ENCODE peak calls at places on chromosomes 1 and 21, in seven cellular contexts. A is upper lobe of right lung; M is upper lobe of left lung; R is activated T-helper 17 cell treated with anti-CD3 and anti-CD28 coated beads, Interleukin-2, amount 50 U/mL, for 72 hours; J is left cardiac atrium; Y is stimulated activated naive CD8-positive, alpha-beta T cell treated with anti-CD3 and anti-CD28 coated beads, Interleukin-15, Interleukin-2, amounts not matched to agents 100 U/mL and 50 U/mL, for 24 hours; B is right cardiac atrium. K is an unnamed sample.

GRCh38 chr1:203769505-203770343 is 4.7 kb downstream of the LAX1 start:
- ATAC-seq in J (peak; percentile 85), B (peak; percentile 89), A (peak; percentile 88), Y (no peak), M (peak; percentile 90), R (no peak), K (peak; percentile 88)

GRCh38 chr1:175317795-175318194 is 125.2 kb upstream of the KIAA0040 start:
- ATAC-seq in A (no peak), B (peak; percentile 81), R (no peak), Y (no peak), J (peak; percentile 41), M (peak; percentile 53), K (peak; percentile 72)

GRCh38 chr1:220487297-220487820 is 40.6 kb upstream of the MARK1 start:
- ATAC-seq in B (no peak), M (no peak), A (peak; percentile 17), Y (peak; percentile 81), R (peak; percentile 82), J (no peak), K (no peak)

GRCh38 chr1:37718901-37719571 is 26.7 kb downstream of the CDCA8 start:
- ATAC-seq in J (no peak), M (no peak), B (no peak), R (no peak), Y (no peak), A (no peak), K (no peak)

GRCh38 chr1:215824245-215824644 is 257.1 kb downstream of the KCTD3 start:
- ATAC-seq in M (no peak), J (no peak), B (no peak), Y (no peak), A (no peak), R (no peak), K (no peak)

GRCh38 chr1:203216274-203217138 is 13.0 kb downstream of the CHIT1 start:
- ATAC-seq in A (peak; percentile 74), J (peak; percentile 82), B (peak; percentile 58), M (peak; percentile 80), Y (peak; percentile 55), R (peak; percentile 69), K (peak; percentile 70)

GRCh38 chr21:44294391-44295162 is 5.3 kb upstream of the PFKL start:
- ATAC-seq in M (peak; percentile 39), R (no peak), Y (no peak), A (no peak), B (peak; percentile 46), J (peak; percentile 53), K (peak; percentile 20)

GRCh38 chr1:190323530-190323929 is 154.1 kb downstream of the BRINP3 start:
- ATAC-seq in Y (no peak), A (no peak), J (no peak), M (no peak), B (no peak), R (no peak), K (no peak)

GRCh38 chr21:44926364-44927101 is 5.8 kb upstream of the ITGB2 start:
- ATAC-seq in A (no peak), B (no peak), R (peak; percentile 50), Y (peak; percentile 24), M (no peak), J (no peak), K (no peak)

GRCh38 chr21:17794631-17795030 is 24.5 kb downstream of the C21orf91 start:
- ATAC-seq in B (no peak), Y (no peak), J (no peak), A (no peak), M (no peak), R (no peak), K (no peak)

GRCh38 chr1:228488818-228489674 is 1.9 kb downstream of the RNF187 start:
- ATAC-seq in A (no peak), Y (no peak), R (no peak), J (no peak), B (no peak), M (no peak), K (no peak)

GRCh38 chr21:42590431-42591131 is 62.8 kb upstream of the PDE9A start:
- ATAC-seq in A (no peak), R (no peak), B (no peak), J (no peak), M (no peak), Y (peak; percentile 55), K (no peak)

GRCh38 chr1:212945761-212946160 is 4.6 kb upstream of the VASH2 start:
- ATAC-seq in Y (no peak), R (no peak), A (no peak), B (no peak), J (no peak), M (no peak), K (no peak)

GRCh38 chr1:31984419-31985347 is 29.0 kb upstream of the KHDRBS1 start:
- ATAC-seq in B (peak; percentile 62), J (peak; percentile 59), R (peak; percentile 93), A (peak; percentile 63), M (no peak), Y (peak; percentile 83), K (no peak)

GRCh38 chr1:15145327-15145726 is 8.2 kb upstream of the TMEM51 start:
- ATAC-seq in R (no peak), J (no peak), B (no peak), A (no peak), Y (no peak), M (no peak), K (no peak)

GRCh38 chr1:235972316-235973090 is 92.4 kb downstream of the NID1 start:
- ATAC-seq in M (peak; percentile 77), Y (peak; percentile 12), J (peak; percentile 56), A (peak; percentile 8), R (no peak), B (peak; percentile 66), K (peak; percentile 57)

GRCh38 chr1:21652937-21653743 is 16.0 kb downstream of the RAP1GAP start:
- ATAC-seq in J (no peak), M (no peak), B (no peak), R (no peak), Y (no peak), A (peak; percentile 61), K (no peak)

GRCh38 chr1:11788549-11789053 is 17.2 kb downstream of the MTHFR start:
- ATAC-seq in A (peak; percentile 31), M (no peak), Y (no peak), B (no peak), R (no peak), J (no peak), K (no peak)

GRCh38 chr1:221845650-221846371 is 103.9 kb upstream of the DUSP10 start:
- ATAC-seq in A (no peak), M (no peak), Y (no peak), J (peak; percentile 75), R (no peak), B (no peak), K (peak; percentile 89)

GRCh38 chr1:67755619-67756018 is 70.6 kb downstream of the GADD45A start:
- ATAC-seq in B (no peak), M (no peak), A (no peak), R (no peak), J (no peak), Y (no peak), K (no peak)

GRCh38 chr1:31730336-31731048 is 26.7 kb upstream of the COL16A1 start:
- ATAC-seq in B (no peak), Y (no peak), J (no peak), M (no peak), R (no peak), A (no peak), K (no peak)

GRCh38 chr1:209839875-209840491 is 12.2 kb downstream of the UTP25 start:
- ATAC-seq in B (peak; percentile 60), Y (peak; percentile 85), J (peak; percentile 15), A (no peak), M (no peak), R (peak; percentile 86), K (peak; percentile 63)

GRCh38 chr1:49229555-49229954 is 452.9 kb upstream of the BEND5 start:
- ATAC-seq in Y (no peak), J (no peak), M (no peak), B (no peak), R (no peak), A (no peak), K (no peak)

GRCh38 chr1:115501476-115501875 is 140.3 kb upstream of the VANGL1 start:
- ATAC-seq in B (no peak), M (no peak), Y (no peak), A (no peak), R (no peak), J (no peak), K (no peak)

GRCh38 chr1:166283600-166283999 is 116.8 kb upstream of the FAM78B start:
- ATAC-seq in R (no peak), A (no peak), J (no peak), M (no peak), Y (no peak), B (no peak), K (no peak)

GRCh38 chr1:196317535-196318522 is 290.4 kb downstream of the KCNT2 start:
- ATAC-seq in B (no peak), J (no peak), M (peak; percentile 44), R (no peak), Y (no peak), A (no peak), K (no peak)

GRCh38 chr1:168621356-168621755 is 45.0 kb downstream of the XCL1 start:
- ATAC-seq in Y (no peak), M (no peak), B (peak; percentile 55), R (no peak), J (peak; percentile 65), A (peak; percentile 68), K (peak; percentile 64)

GRCh38 chr1:30995990-30996612 is 69.4 kb downstream of the PUM1 start:
- ATAC-seq in Y (no peak), M (no peak), A (no peak), J (no peak), B (no peak), R (no peak), K (no peak)

GRCh38 chr1:61842863-61843514 is 100.7 kb downstream of the PATJ start:
- ATAC-seq in M (no peak), A (no peak), J (no peak), B (no peak), R (no peak), Y (no peak), K (no peak)

GRCh38 chr1:176199707-176200106 is 7.4 kb downstream of the COP1 start:
- ATAC-seq in A (no peak), R (no peak), B (no peak), J (no peak), M (no peak), Y (no peak), K (no peak)

GRCh38 chr1:159205225-159205624 is 550 bp downstream of the ACKR1 start:
- ATAC-seq in B (no peak), A (no peak), J (no peak), R (no peak), Y (no peak), M (no peak), K (no peak)

GRCh38 chr1:64996541-64997257 is 30.4 kb upstream of the JAK1 start:
- ATAC-seq in R (no peak), A (no peak), M (no peak), J (no peak), Y (no peak), B (no peak), K (no peak)

GRCh38 chr1:187051618-187052232 is 223.0 kb downstream of the PLA2G4A start:
- ATAC-seq in A (peak; percentile 53), R (no peak), M (peak; percentile 53), J (no peak), B (no peak), Y (no peak), K (no peak)

GRCh38 chr21:26140185-26140584 is 30.4 kb downstream of the APP start:
- ATAC-seq in M (peak; percentile 89), R (no peak), A (peak; percentile 87), Y (no peak), B (peak; percentile 96), J (peak; percentile 79), K (peak; percentile 85)

GRCh38 chr1:66557157-66557556 is 23.2 kb downstream of the SGIP1 start:
- ATAC-seq in M (no peak), B (no peak), R (no peak), A (no peak), Y (no peak), J (no peak), K (no peak)

GRCh38 chr1:212699839-212700596 is at the start of gene BATF3:
- ATAC-seq in A (peak; percentile 56), B (peak; percentile 69), M (peak; percentile 90), J (peak; percentile 77), Y (peak; percentile 52), R (peak; percentile 32), K (peak; percentile 73)

GRCh38 chr1:25523512-25523911 is 19.9 kb upstream of the LDLRAP1 start:
- ATAC-seq in J (no peak), B (no peak), M (no peak), A (no peak), Y (no peak), R (no peak), K (no peak)

GRCh38 chr1:176546825-176547224 is 83.8 kb downstream of the PAPPA2 start:
- ATAC-seq in Y (no peak), J (no peak), A (no peak), B (no peak), M (no peak), R (no peak), K (no peak)

K was measured in gastroesophageal sphincter.